ENCODE peak calls at places on chromosomes 12 and 14, in seven cellular contexts. One of them, this sample, is unnamed.

GRCh38 chr12:131800594-131801135 is 27.5 kb upstream of the MMP17 start:
- DNase-seq in ovary: no peak
- DNase-seq in adrenal gland: no peak
- DNase-seq in neural progenitor cell: no peak
- DNase-seq in lung: no peak
- DNase-seq in AG04450: no peak
- DNase-seq in CD8-positive, alpha-beta T cell: no peak
- DNase-seq in this sample: no peak

GRCh38 chr12:29957835-29958234 is 174.1 kb upstream of the TMTC1 start:
- DNase-seq in ovary: no peak
- DNase-seq in adrenal gland: no peak
- DNase-seq in neural progenitor cell: no peak
- DNase-seq in lung: no peak
- DNase-seq in AG04450: no peak
- DNase-seq in CD8-positive, alpha-beta T cell: no peak
- DNase-seq in this sample: no peak

GRCh38 chr12:19912996-19913395 is 455.3 kb upstream of the PDE3A start:
- DNase-seq in ovary: no peak
- DNase-seq in adrenal gland: no peak
- DNase-seq in neural progenitor cell: peak
- DNase-seq in lung: no peak
- DNase-seq in AG04450: no peak
- DNase-seq in CD8-positive, alpha-beta T cell: no peak
- DNase-seq in this sample: no peak

GRCh38 chr14:79325071-79325470 is 886.2 kb downstream of the DIO2 start:
- DNase-seq in ovary: no peak
- DNase-seq in adrenal gland: no peak
- DNase-seq in neural progenitor cell: no peak
- DNase-seq in lung: peak
- DNase-seq in AG04450: no peak
- DNase-seq in CD8-positive, alpha-beta T cell: no peak
- DNase-seq in this sample: no peak

GRCh38 chr12:15863984-15864383 is 18.2 kb upstream of the STRAP start:
- DNase-seq in ovary: no peak
- DNase-seq in adrenal gland: no peak
- DNase-seq in neural progenitor cell: no peak
- DNase-seq in lung: no peak
- DNase-seq in AG04450: no peak
- DNase-seq in CD8-positive, alpha-beta T cell: no peak
- DNase-seq in this sample: no peak

GRCh38 chr12:50840809-50841487 is 1.8 kb upstream of the TMPRSS12 start:
- DNase-seq in ovary: no peak
- DNase-seq in adrenal gland: no peak
- DNase-seq in neural progenitor cell: no peak
- DNase-seq in lung: no peak
- DNase-seq in AG04450: no peak
- DNase-seq in CD8-positive, alpha-beta T cell: no peak
- DNase-seq in this sample: no peak

GRCh38 chr12:66539451-66539850 is 139.4 kb downstream of the GRIP1 start:
- DNase-seq in ovary: no peak
- DNase-seq in adrenal gland: no peak
- DNase-seq in neural progenitor cell: no peak
- DNase-seq in lung: no peak
- DNase-seq in AG04450: no peak
- DNase-seq in CD8-positive, alpha-beta T cell: no peak
- DNase-seq in this sample: no peak

GRCh38 chr14:57380935-57381334 is 9.5 kb upstream of the NAA30 start:
- DNase-seq in ovary: no peak
- DNase-seq in adrenal gland: no peak
- DNase-seq in neural progenitor cell: no peak
- DNase-seq in lung: no peak
- DNase-seq in AG04450: no peak
- DNase-seq in CD8-positive, alpha-beta T cell: no peak
- DNase-seq in this sample: no peak

GRCh38 chr12:131860472-131861260 is 32.5 kb downstream of the MMP17 start:
- DNase-seq in ovary: no peak
- DNase-seq in adrenal gland: no peak
- DNase-seq in neural progenitor cell: peak
- DNase-seq in lung: peak
- DNase-seq in AG04450: no peak
- DNase-seq in CD8-positive, alpha-beta T cell: no peak
- DNase-seq in this sample: no peak

GRCh38 chr14:64689292-64689691 is 14.9 kb upstream of the PLEKHG3 start:
- DNase-seq in ovary: no peak
- DNase-seq in adrenal gland: no peak
- DNase-seq in neural progenitor cell: no peak
- DNase-seq in lung: no peak
- DNase-seq in AG04450: no peak
- DNase-seq in CD8-positive, alpha-beta T cell: no peak
- DNase-seq in this sample: no peak

GRCh38 chr14:21308132-21308478 is 28.2 kb downstream of the RPGRIP1 start:
- DNase-seq in ovary: no peak
- DNase-seq in adrenal gland: no peak
- DNase-seq in neural progenitor cell: no peak
- DNase-seq in lung: no peak
- DNase-seq in AG04450: no peak
- DNase-seq in CD8-positive, alpha-beta T cell: no peak
- DNase-seq in this sample: no peak

GRCh38 chr12:106801167-106801708 is 26.8 kb downstream of the RIC8B start:
- DNase-seq in ovary: no peak
- DNase-seq in adrenal gland: no peak
- DNase-seq in neural progenitor cell: no peak
- DNase-seq in lung: no peak
- DNase-seq in AG04450: no peak
- DNase-seq in CD8-positive, alpha-beta T cell: no peak
- DNase-seq in this sample: no peak

GRCh38 chr12:109760930-109761630 is 47.5 kb downstream of the FAM222A start:
- DNase-seq in ovary: no peak
- DNase-seq in adrenal gland: peak
- DNase-seq in neural progenitor cell: no peak
- DNase-seq in lung: no peak
- DNase-seq in AG04450: no peak
- DNase-seq in CD8-positive, alpha-beta T cell: peak
- DNase-seq in this sample: no peak

GRCh38 chr12:5586201-5586600 is 154.3 kb downstream of the NTF3 start:
- DNase-seq in ovary: no peak
- DNase-seq in adrenal gland: no peak
- DNase-seq in neural progenitor cell: peak
- DNase-seq in lung: no peak
- DNase-seq in AG04450: no peak
- DNase-seq in CD8-positive, alpha-beta T cell: no peak
- DNase-seq in this sample: peak

GRCh38 chr12:75890141-75890540 is 141.4 kb downstream of the PHLDA1 start:
- DNase-seq in ovary: no peak
- DNase-seq in adrenal gland: no peak
- DNase-seq in neural progenitor cell: no peak
- DNase-seq in lung: no peak
- DNase-seq in AG04450: no peak
- DNase-seq in CD8-positive, alpha-beta T cell: no peak
- DNase-seq in this sample: no peak

GRCh38 chr14:87152701-87153100 is 840.3 kb downstream of the GALC start:
- DNase-seq in ovary: no peak
- DNase-seq in adrenal gland: no peak
- DNase-seq in neural progenitor cell: peak
- DNase-seq in lung: no peak
- DNase-seq in AG04450: no peak
- DNase-seq in CD8-positive, alpha-beta T cell: no peak
- DNase-seq in this sample: no peak

GRCh38 chr14:38127784-38128183 is 79.9 kb upstream of the SSTR1 start:
- DNase-seq in ovary: no peak
- DNase-seq in adrenal gland: no peak
- DNase-seq in neural progenitor cell: no peak
- DNase-seq in lung: no peak
- DNase-seq in AG04450: no peak
- DNase-seq in CD8-positive, alpha-beta T cell: no peak
- DNase-seq in this sample: no peak

GRCh38 chr12:34396861-34397590 is 374.7 kb downstream of the ALG10 start:
- DNase-seq in ovary: no peak
- DNase-seq in adrenal gland: peak
- DNase-seq in neural progenitor cell: no peak
- DNase-seq in lung: peak
- DNase-seq in AG04450: no peak
- DNase-seq in CD8-positive, alpha-beta T cell: peak
- DNase-seq in this sample: no peak

GRCh38 chr12:7189398-7190267 is at the start of gene PEX5:
- DNase-seq in ovary: peak
- DNase-seq in adrenal gland: peak
- DNase-seq in neural progenitor cell: peak
- DNase-seq in lung: peak
- DNase-seq in AG04450: peak
- DNase-seq in CD8-positive, alpha-beta T cell: peak
- DNase-seq in this sample: peak

GRCh38 chr12:13204428-13204827 is 7.9 kb downstream of the EMP1 start:
- DNase-seq in ovary: no peak
- DNase-seq in adrenal gland: no peak
- DNase-seq in neural progenitor cell: peak
- DNase-seq in lung: no peak
- DNase-seq in AG04450: peak
- DNase-seq in CD8-positive, alpha-beta T cell: no peak
- DNase-seq in this sample: no peak

GRCh38 chr12:13206560-13206897 is 10.0 kb downstream of the EMP1 start:
- DNase-seq in ovary: no peak
- DNase-seq in adrenal gland: no peak
- DNase-seq in neural progenitor cell: no peak
- DNase-seq in lung: no peak
- DNase-seq in AG04450: no peak
- DNase-seq in CD8-positive, alpha-beta T cell: no peak
- DNase-seq in this sample: no peak

GRCh38 chr12:13205809-13206559 is 9.5 kb downstream of the EMP1 start:
- DNase-seq in ovary: no peak
- DNase-seq in adrenal gland: no peak
- DNase-seq in neural progenitor cell: no peak
- DNase-seq in lung: no peak
- DNase-seq in AG04450: peak
- DNase-seq in CD8-positive, alpha-beta T cell: no peak
- DNase-seq in this sample: peak

GRCh38 chr12:13200841-13201240 is 4.3 kb downstream of the EMP1 start:
- DNase-seq in ovary: no peak
- DNase-seq in adrenal gland: no peak
- DNase-seq in neural progenitor cell: no peak
- DNase-seq in lung: no peak
- DNase-seq in AG04450: no peak
- DNase-seq in CD8-positive, alpha-beta T cell: no peak
- DNase-seq in this sample: no peak

GRCh38 chr12:13203028-13203922 is 6.7 kb downstream of the EMP1 start:
- DNase-seq in ovary: no peak
- DNase-seq in adrenal gland: no peak
- DNase-seq in neural progenitor cell: peak
- DNase-seq in lung: no peak
- DNase-seq in AG04450: no peak
- DNase-seq in CD8-positive, alpha-beta T cell: no peak
- DNase-seq in this sample: no peak
- TF ChIP-seq CTCF in ovary: no peak
- TF ChIP-seq CTCF in adrenal gland: no peak
- TF ChIP-seq CTCF in neural progenitor cell: peak
- TF ChIP-seq CTCF in lung: no peak
- TF ChIP-seq CTCF in AG04450: peak
- TF ChIP-seq CTCF in CD8-positive, alpha-beta T cell: no peak
- TF ChIP-seq CTCF in this sample: no peak

DNA sequence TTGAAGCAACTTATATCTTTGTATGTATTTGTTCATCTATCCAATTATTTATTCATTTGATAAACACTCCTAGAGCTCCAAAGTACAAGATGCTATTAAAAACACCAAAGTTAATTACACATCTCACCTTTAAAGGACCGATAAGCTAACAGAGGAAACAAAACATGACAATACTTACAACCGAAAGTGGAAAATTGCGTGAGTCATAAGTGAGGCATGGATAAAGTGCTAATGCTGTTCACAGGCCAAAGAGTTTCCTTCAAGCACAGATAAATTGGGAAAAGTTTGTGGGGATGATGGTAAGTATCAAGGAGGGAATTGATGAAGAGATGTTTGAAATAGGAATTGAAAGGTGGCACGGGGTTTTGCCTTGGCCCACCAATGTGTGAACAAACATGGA is 172.8 kb upstream of the KITLG start:
- DNase-seq in ovary: no peak
- DNase-seq in adrenal gland: no peak
- DNase-seq in neural progenitor cell: no peak
- DNase-seq in lung: no peak
- DNase-seq in AG04450: no peak
- DNase-seq in CD8-positive, alpha-beta T cell: no peak
- DNase-seq in this sample: no peak
- H3K4me3 ChIP-seq in ovary: no peak
- H3K4me3 ChIP-seq in adrenal gland: no peak
- H3K4me3 ChIP-seq in neural progenitor cell: no peak
- H3K4me3 ChIP-seq in lung: no peak
- H3K4me3 ChIP-seq in AG04450: no peak
- H3K4me3 ChIP-seq in CD8-positive, alpha-beta T cell: no peak
- H3K4me3 ChIP-seq in this sample: no peak

GRCh38 chr14:91647817-91648216 is 84.1 kb downstream of the CATSPERB start:
- DNase-seq in ovary: no peak
- DNase-seq in adrenal gland: no peak
- DNase-seq in neural progenitor cell: no peak
- DNase-seq in lung: no peak
- DNase-seq in AG04450: no peak
- DNase-seq in CD8-positive, alpha-beta T cell: no peak
- DNase-seq in this sample: no peak

GRCh38 chr14:91654836-91655235 is 77.0 kb downstream of the CATSPERB start:
- DNase-seq in ovary: no peak
- DNase-seq in adrenal gland: no peak
- DNase-seq in neural progenitor cell: no peak
- DNase-seq in lung: no peak
- DNase-seq in AG04450: no peak
- DNase-seq in CD8-positive, alpha-beta T cell: no peak
- DNase-seq in this sample: no peak

GRCh38 chr14:91649930-91650329 is 82.0 kb downstream of the CATSPERB start:
- DNase-seq in ovary: no peak
- DNase-seq in adrenal gland: no peak
- DNase-seq in neural progenitor cell: peak
- DNase-seq in lung: no peak
- DNase-seq in AG04450: no peak
- DNase-seq in CD8-positive, alpha-beta T cell: no peak
- DNase-seq in this sample: no peak
- TF ChIP-seq CTCF in ovary: peak
- TF ChIP-seq CTCF in adrenal gland: peak
- TF ChIP-seq CTCF in neural progenitor cell: peak
- TF ChIP-seq CTCF in lung: peak
- TF ChIP-seq CTCF in AG04450: peak
- TF ChIP-seq CTCF in CD8-positive, alpha-beta T cell: peak
- TF ChIP-seq CTCF in this sample: peak

DNA sequence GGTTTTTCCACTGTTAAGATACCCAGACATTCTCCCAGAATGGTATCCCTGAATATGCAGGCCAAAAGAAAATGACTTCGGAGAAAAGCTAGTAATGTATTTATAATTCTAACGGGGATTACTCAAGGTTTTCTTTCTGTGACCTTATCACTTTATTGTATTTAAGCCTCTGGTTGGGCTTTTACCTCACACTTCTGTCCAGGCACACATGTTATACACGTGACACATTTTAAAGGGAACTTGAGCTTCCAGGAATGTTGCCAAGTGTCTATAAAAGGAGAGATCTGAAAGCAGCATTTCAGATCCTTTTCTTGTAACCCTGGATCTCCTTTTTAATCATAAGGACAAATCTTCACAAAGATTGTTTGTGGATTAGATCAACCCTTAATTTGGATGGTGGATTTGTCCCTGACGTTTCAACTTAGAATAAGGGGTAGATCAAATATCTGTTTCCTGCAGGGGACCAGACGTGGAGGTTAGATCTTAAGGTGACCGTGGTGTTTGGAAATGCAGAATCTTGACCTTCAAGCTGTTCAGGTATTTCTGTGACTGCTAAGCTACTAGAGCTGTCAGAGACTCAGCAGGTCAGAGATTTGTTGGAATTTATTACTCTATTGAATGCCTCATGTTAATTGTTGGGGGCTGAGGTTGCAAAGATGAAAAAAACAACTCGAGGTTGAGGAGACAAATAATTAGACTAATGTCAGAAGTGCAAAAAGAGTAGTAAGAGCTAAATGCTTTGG is 1.5 kb downstream of the CIPC start:
- DNase-seq in ovary: no peak
- DNase-seq in adrenal gland: no peak
- DNase-seq in neural progenitor cell: no peak
- DNase-seq in lung: no peak
- DNase-seq in AG04450: peak
- DNase-seq in CD8-positive, alpha-beta T cell: no peak
- DNase-seq in this sample: peak
- H3K4me3 ChIP-seq in ovary: peak
- H3K4me3 ChIP-seq in adrenal gland: no peak
- H3K4me3 ChIP-seq in neural progenitor cell: peak
- H3K4me3 ChIP-seq in lung: no peak
- H3K4me3 ChIP-seq in AG04450: peak
- H3K4me3 ChIP-seq in CD8-positive, alpha-beta T cell: no peak
- H3K4me3 ChIP-seq in this sample: peak